ENCODE peak calls at places on chromosomes 4 and X, in ten cellular contexts. F is esophagus squamous epithelium, H is GM06990, K is HS-27A, J is psoas muscle, M is iPS-NIHi11, W is GM13976, E is T-cell, U is ureter, S is naive B cell. L is an unnamed sample.

GRCh38 chr4:7469023-7469422 is 34.3 kb upstream of the PSAPL1 start:
- DNase-seq in H (no peak), W (no peak), S (no peak), E (no peak), J (no peak), U (no peak), F (no peak), K (no peak), M (no peak), L (no peak)

GRCh38 chr4:15654556-15655222 is 468 bp downstream of the FBXL5 start:
- DNase-seq in S (no peak), F (no peak), M (peak), J (peak), K (no peak), E (peak), W (peak), H (no peak), U (peak), L (no peak)

GRCh38 chr4:163378661-163379060 is 35.0 kb downstream of the NPY5R start:
- DNase-seq in S (no peak), H (no peak), U (no peak), F (no peak), K (no peak), W (no peak), E (no peak), J (no peak), M (no peak), L (no peak)

GRCh38 chr4:152894673-152895072 is 41.5 kb upstream of the FHDC1 start:
- DNase-seq in E (no peak), F (no peak), U (no peak), M (no peak), K (peak), H (no peak), J (no peak), W (no peak), S (no peak), L (no peak)

GRCh38 chrX:20266810-20267598 is at the start of gene RPS6KA3:
- DNase-seq in H (peak), M (peak), J (peak), F (peak), S (peak), U (peak), K (no peak), W (peak), E (peak), L (peak)

GRCh38 chr4:59814402-59814801 is 1385.7 kb upstream of the ADGRL3 start:
- DNase-seq in J (no peak), E (no peak), H (no peak), U (no peak), S (no peak), M (no peak), K (no peak), F (no peak), W (no peak), L (no peak)

GRCh38 chr4:71186257-71186565 is 152.6 kb upstream of the SLC4A4 start:
- DNase-seq in F (no peak), W (no peak), J (no peak), E (no peak), H (no peak), S (no peak), K (no peak), M (no peak), U (no peak), L (no peak)

GRCh38 chrX:24151513-24151912 is 2.0 kb downstream of the ZFX start:
- DNase-seq in H (no peak), S (no peak), K (no peak), J (no peak), M (no peak), F (no peak), W (no peak), E (no peak), U (no peak), L (no peak)